ENCODE peak calls at places on chromosomes 16 and 17, in eight cellular contexts. G is activated CD8-positive, alpha-beta T cell treated with anti-CD3 and anti-CD28 coated beads for 36 hours; U is GM13976; C is WTC11; X is heart left ventricle; K is tibial artery; M is adrenal gland; R is omental fat pad. V is an unnamed sample.

GRCh38 chr17:21291862-21292261 is 7.4 kb downstream of the MAP2K3 start:
- DNase-seq in G (no peak), U (no peak), C (no peak), X (no peak), K (no peak), M (no peak), R (no peak), V (no peak)

GRCh38 chr16:89507219-89507833 is 877 bp upstream of the SPG7 start:
- DNase-seq in G (peak), U (no peak), C (no peak), X (no peak), K (no peak), M (no peak), R (no peak), V (no peak)

GRCh38 chr17:17391575-17392370 is 85.0 kb upstream of the MED9 start:
- DNase-seq in G (peak), U (no peak), C (no peak), X (no peak), K (no peak), M (no peak), R (no peak), V (no peak)

GRCh38 chr17:13728751-13729150 is 127.0 kb upstream of the HS3ST3A1 start:
- DNase-seq in G (no peak), U (no peak), C (no peak), X (no peak), K (no peak), M (no peak), R (no peak), V (no peak)

GRCh38 chr16:88783391-88784073 is 1.5 kb downstream of the PIEZO1 start:
- DNase-seq in G (no peak), U (no peak), C (no peak), X (no peak), K (peak), M (no peak), R (no peak), V (no peak)

GRCh38 chr16:15607700-15608396 is 35.1 kb downstream of the MARF1 start:
- DNase-seq in G (no peak), U (no peak), C (no peak), X (peak), K (peak), M (no peak), R (no peak), V (no peak)

GRCh38 chr17:43839670-43840101 is 6.7 kb upstream of the MPP3 start:
- DNase-seq in G (no peak), U (no peak), C (no peak), X (no peak), K (no peak), M (no peak), R (no peak), V (no peak)

GRCh38 chr17:3256575-3256974 is 41.6 kb downstream of the OR3A1 start:
- DNase-seq in G (no peak), U (no peak), C (no peak), X (no peak), K (no peak), M (no peak), R (no peak), V (no peak)

GRCh38 chr17:16935241-16935663 is 36.7 kb downstream of the TNFRSF13B start:
- DNase-seq in G (no peak), U (peak), C (no peak), X (peak), K (no peak), M (no peak), R (no peak), V (no peak)

GRCh38 chr17:44793885-44794698 is 35.3 kb downstream of the ADAM11 start:
- DNase-seq in G (no peak), U (no peak), C (no peak), X (no peak), K (no peak), M (no peak), R (no peak), V (no peak)

GRCh38 chr16:15942901-15943690 is 6.3 kb upstream of the ABCC1 start:
- DNase-seq in G (no peak), U (no peak), C (no peak), X (no peak), K (no peak), M (no peak), R (no peak), V (no peak)

GRCh38 chr17:2331303-2331702 is 5.0 kb downstream of the TSR1 start:
- DNase-seq in G (no peak), U (no peak), C (no peak), X (no peak), K (no peak), M (no peak), R (no peak), V (no peak)

GRCh38 chr17:16250635-16251034 is 33.6 kb downstream of the PIGL start:
- DNase-seq in G (peak), U (no peak), C (no peak), X (no peak), K (no peak), M (no peak), R (no peak), V (no peak)

GRCh38 chr17:9307313-9307998 is 268.2 kb downstream of the STX8 start:
- DNase-seq in G (no peak), U (no peak), C (no peak), X (no peak), K (no peak), M (no peak), R (no peak), V (no peak)

GRCh38 chr17:80122926-80123505 is 21.6 kb downstream of the GAA start:
- DNase-seq in G (no peak), U (no peak), C (no peak), X (no peak), K (no peak), M (no peak), R (no peak), V (no peak)

GRCh38 chr17:76968707-76969597 is 100.7 kb downstream of the MGAT5B start:
- DNase-seq in G (peak), U (peak), C (peak), X (no peak), K (no peak), M (no peak), R (no peak), V (peak)

GRCh38 chr17:82212331-82213250 is at the start of gene CCDC57:
- DNase-seq in G (peak), U (peak), C (peak), X (peak), K (no peak), M (peak), R (no peak), V (peak)

GRCh38 chr17:55722742-55723487 is at the start of gene TMEM100:
- DNase-seq in G (no peak), U (no peak), C (no peak), X (no peak), K (peak), M (peak), R (no peak), V (no peak)

DNA sequence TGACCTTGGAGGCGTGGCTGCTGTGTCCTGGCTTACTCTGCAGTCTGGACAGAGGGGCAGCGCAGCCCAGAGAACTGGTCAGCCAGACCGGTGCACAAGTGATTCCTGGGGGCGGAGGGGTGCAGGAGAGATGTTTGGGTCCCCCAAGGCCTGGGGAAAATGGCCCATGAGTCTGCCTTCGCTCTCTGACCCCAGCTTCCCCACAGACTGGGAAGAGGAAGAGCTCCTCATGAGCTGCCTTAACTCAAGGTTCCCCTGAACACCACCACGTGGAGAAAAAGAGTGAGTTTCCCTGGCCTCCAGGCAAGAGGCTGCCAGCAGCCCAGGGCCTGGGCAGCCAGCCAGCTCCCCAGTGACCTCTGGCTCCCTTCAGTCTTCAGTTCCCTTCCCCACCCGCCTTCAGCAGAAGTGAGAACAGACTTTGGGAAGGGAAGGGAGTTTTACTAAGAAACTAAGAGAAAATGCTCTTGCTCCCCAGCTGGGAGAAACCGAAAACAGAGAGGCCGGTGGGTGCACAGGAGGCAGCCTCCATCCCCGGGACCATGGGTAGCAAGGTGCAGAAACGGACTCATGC is 2.0 kb upstream of the C17orf99 start:
- DNase-seq in G (no peak), U (no peak), C (no peak), X (peak), K (peak), M (peak), R (no peak), V (no peak)
- TF ChIP-seq CTCF in G (no peak), U (no peak), C (no peak), X (no peak), K (peak), M (no peak), R (no peak), V (no peak)

GRCh38 chr17:19238167-19238505 is 970 bp downstream of the EPN2 start:
- DNase-seq in G (peak), U (peak), C (peak), X (peak), K (peak), M (peak), R (peak), V (peak)

GRCh38 chr17:19242926-19243325 is 5.8 kb downstream of the EPN2 start:
- DNase-seq in G (no peak), U (no peak), C (no peak), X (no peak), K (no peak), M (no peak), R (no peak), V (no peak)

GRCh38 chr17:19242323-19242722 is 5.2 kb downstream of the EPN2 start:
- DNase-seq in G (no peak), U (no peak), C (no peak), X (no peak), K (no peak), M (no peak), R (no peak), V (no peak)

GRCh38 chr17:19239544-19239943 is 2.4 kb downstream of the EPN2 start:
- DNase-seq in G (no peak), U (no peak), C (no peak), X (peak), K (peak), M (no peak), R (no peak), V (no peak)

DNA sequence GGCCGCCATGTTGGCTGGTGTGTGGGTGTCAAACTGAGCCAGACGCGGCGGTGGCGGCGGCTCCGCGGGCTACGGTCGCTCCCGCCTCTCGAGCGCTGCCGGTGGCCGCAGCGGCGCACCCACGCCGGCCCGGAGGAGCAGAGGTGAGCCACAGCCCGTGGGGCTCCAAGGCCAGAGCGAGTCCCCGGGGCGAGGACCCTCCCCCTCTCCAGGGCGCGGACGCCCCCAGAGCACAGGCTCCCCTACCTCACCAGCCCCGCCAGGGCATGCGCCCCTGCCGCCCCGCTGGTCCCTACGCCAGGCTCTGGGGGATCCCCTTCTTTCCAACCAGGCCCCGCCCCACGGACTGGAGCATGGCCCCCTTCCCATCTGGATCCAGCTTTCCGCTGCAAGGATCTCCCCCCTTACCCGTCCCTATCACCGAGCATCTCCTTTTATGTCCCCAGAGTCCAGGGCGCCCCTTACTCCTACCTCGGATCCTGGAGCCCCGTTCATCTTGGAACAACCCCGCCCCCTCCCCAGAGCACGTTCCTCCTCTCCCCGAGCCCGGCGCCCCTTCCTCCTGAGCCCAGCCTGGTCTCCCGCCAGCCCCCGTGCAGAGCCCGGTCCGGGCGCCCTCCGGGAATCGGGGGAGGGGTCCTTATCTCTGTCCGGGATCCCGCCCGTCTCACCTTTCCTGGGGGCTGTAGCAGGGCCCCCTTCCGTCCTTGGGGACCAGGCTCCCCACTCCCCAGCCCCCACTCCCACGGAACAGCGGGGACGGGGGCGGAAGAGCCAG is 412 bp downstream of the EPN2 start:
- DNase-seq in G (peak), U (peak), C (peak), X (peak), K (peak), M (peak), R (peak), V (peak)
- TF ChIP-seq CTCF in G (no peak), U (no peak), C (peak), X (no peak), K (peak), M (peak), R (no peak), V (peak)

GRCh38 chr16:70642633-70643032 is 3.7 kb upstream of the IL34 start:
- DNase-seq in G (no peak), U (no peak), C (no peak), X (no peak), K (no peak), M (no peak), R (no peak), V (no peak)

GRCh38 chr16:70648606-70649005 is 2.2 kb downstream of the IL34 start:
- DNase-seq in G (no peak), U (no peak), C (no peak), X (no peak), K (no peak), M (no peak), R (no peak), V (no peak)

GRCh38 chr16:70647461-70648359 is 1.4 kb downstream of the IL34 start:
- DNase-seq in G (no peak), U (no peak), C (no peak), X (no peak), K (no peak), M (no peak), R (no peak), V (no peak)

GRCh38 chr16:70646260-70647241 is at the start of gene IL34:
- DNase-seq in G (no peak), U (no peak), C (no peak), X (no peak), K (peak), M (peak), R (no peak), V (no peak)

DNA sequence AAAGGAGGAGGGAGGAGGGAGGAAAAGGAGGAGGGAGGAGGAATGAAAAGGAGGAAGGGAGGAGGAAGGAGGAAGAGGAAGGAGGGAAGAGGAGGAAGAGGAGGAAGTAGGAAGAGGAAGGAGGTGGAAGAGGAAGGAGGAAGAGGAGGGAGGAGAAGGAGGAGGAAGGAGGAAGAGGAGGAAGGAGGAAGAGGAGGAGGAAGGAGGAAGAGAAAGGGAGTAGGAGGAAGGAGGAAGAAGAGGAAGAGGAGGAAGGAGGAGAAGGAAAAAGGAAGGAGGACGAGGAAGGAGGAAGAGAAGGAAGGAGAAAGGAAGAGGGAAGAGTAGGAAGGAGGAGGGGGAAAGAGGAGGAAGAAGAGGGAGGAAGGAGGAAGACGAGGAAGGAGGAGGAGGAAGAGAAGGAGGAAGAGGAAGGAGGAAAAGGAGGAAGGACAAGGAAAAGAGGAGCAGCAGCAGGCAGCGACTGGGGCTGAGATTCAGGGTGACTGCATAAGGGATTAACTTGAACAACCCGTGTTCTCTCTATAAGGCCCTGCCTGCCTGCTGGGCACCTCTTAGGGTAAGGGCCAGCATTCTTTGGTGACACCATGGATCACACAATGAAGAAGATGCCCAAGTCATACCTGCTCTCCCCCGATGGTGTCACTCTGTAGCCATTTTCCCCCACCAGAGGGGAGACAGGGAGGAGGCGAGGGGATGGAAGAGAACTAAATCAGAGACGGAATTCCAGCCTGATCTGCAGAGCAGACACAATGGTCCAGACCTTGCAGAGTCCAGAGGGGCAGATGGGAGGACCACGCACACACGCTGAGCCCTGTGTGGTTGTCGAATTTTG is 1.4 kb upstream of the IL34 start:
- DNase-seq in G (no peak), U (peak), C (no peak), X (no peak), K (no peak), M (no peak), R (no peak), V (no peak)
- TF ChIP-seq CTCF in G (no peak), U (no peak), C (no peak), X (no peak), K (no peak), M (no peak), R (no peak), V (no peak)

DNA sequence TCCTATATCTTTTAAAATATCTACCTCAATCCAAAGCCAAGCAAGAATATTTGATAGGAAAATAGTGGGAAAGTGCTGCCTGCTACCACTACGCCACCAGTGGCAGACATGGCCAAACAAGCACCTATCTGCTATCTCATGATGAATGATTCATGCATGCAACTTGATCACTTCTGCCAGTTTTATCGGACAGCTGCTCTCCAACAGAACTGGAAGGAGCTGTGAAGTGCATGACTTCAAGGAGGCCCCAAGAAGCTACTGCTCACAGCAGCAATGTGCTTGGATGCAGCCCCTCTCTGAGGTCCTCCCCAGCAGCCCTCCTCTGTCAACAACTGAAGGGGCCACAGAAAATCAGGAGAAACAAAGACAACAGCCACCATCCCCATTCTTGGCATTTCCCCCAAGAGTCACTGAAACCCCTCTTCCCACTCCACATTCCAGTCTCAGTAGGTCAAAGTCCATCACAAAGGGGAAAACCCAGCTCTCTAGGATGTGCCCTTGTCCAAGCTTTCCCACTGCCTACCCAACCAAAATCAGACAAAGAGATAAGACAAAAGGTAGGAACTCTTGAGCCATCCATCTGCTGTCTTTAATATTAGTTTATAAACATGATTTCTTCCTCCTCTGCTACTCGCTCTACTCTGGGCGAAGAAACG is 215.3 kb downstream of the C16orf78 start:
- DNase-seq in G (no peak), U (no peak), C (peak), X (no peak), K (peak), M (no peak), R (no peak), V (no peak)
- TF ChIP-seq CTCF in G (no peak), U (no peak), C (no peak), X (no peak), K (no peak), M (no peak), R (no peak), V (no peak)

GRCh38 chr17:57739402-57740224 is 5.5 kb downstream of the CCDC182 start:
- DNase-seq in G (peak), U (peak), C (no peak), X (no peak), K (no peak), M (no peak), R (no peak), V (no peak)
- TF ChIP-seq CTCF in G (peak), U (peak), C (no peak), X (peak), K (no peak), M (peak), R (no peak), V (peak)

DNA sequence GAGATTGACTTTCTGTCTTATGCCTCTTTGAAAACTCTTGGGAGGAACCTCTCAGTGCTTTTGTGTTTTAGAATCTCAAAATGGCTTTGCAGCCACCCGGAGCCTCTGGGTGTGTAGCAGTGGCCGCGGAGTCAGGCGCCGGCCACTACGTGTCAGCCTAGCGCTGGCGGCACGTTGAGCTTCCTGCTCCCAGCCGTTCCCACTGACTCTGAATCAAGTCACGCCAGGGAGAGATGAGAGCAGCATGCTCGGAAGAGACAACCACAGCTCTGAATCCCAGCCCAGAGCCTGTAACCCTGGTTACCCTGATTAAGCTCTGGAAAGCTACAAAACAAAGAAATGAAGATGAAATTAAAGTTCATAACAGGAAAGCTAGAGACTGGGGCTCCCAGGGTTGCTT is 97.4 kb upstream of the CACNG5 start:
- DNase-seq in G (no peak), U (no peak), C (peak), X (peak), K (no peak), M (no peak), R (no peak), V (no peak)
- TF ChIP-seq CTCF in G (no peak), U (peak), C (no peak), X (no peak), K (no peak), M (no peak), R (no peak), V (peak)

GRCh38 chr16:77041468-77041867 is 149.5 kb upstream of the MON1B start:
- DNase-seq in G (no peak), U (no peak), C (no peak), X (no peak), K (no peak), M (no peak), R (no peak), V (no peak)

GRCh38 chr16:77037696-77038347 is 153.2 kb upstream of the MON1B start:
- DNase-seq in G (no peak), U (no peak), C (no peak), X (no peak), K (no peak), M (no peak), R (no peak), V (no peak)

DNA sequence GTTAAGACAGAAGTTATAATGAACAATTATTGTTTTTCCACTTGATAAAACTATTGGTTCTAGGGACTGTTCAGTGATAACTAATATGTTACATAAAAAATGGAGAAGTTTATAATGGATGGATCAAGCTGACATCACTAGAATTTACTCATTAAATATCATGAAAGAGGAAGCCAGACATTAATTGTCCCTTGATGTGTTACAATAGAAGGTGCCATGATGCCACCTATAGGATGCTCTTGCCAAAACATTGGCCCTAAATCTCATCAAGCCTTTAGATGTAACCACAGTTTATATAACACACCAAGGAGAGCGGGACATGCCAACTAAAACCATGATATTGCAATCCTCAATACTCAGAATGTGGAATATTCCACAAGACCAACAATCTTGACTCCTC is 147.9 kb upstream of the MON1B start:
- DNase-seq in G (peak), U (no peak), C (no peak), X (no peak), K (no peak), M (peak), R (no peak), V (no peak)
- TF ChIP-seq CTCF in G (no peak), U (no peak), C (no peak), X (no peak), K (no peak), M (peak), R (no peak), V (peak)